ENCODE peak calls at places on chromosomes 16 and 17, in five cellular contexts. U, X, W, K and C are unnamed samples.

GRCh38 chr17:4498461-4499397 is at the start of gene SPNS2:
- DNase-seq in U (no peak), X (peak; percentile 93), W (peak; percentile 83), K (peak; percentile 74), C (peak; percentile 93)

GRCh38 chr16:83808573-83809014 is 816 bp downstream of the HSBP1 start:
- DNase-seq in U (no peak), X (no peak), W (no peak), K (no peak), C (no peak)

GRCh38 chr17:60720763-60721531 is 43.3 kb downstream of the BCAS3 start:
- DNase-seq in U (peak; percentile 24), X (peak; percentile 63), W (no peak), K (peak; percentile 27), C (peak; percentile 19)

GRCh38 chr17:11986939-11987329 is 10.3 kb downstream of the ZNF18 start:
- DNase-seq in U (no peak), X (peak; percentile 49), W (no peak), K (no peak), C (no peak)

GRCh38 chr17:252456-252855 is 71.0 kb upstream of the DOC2B start:
- DNase-seq in U (no peak), X (no peak), W (peak; percentile 10), K (peak; percentile 2), C (no peak)

GRCh38 chr17:77834170-77835115 is 124.1 kb upstream of the TNRC6C start:
- DNase-seq in U (peak; percentile 49), X (peak; percentile 99), W (peak; percentile 66), K (peak; percentile 52), C (peak; percentile 63)

GRCh38 chr17:31549121-31549524 is 157.6 kb downstream of the RAB11FIP4 start:
- DNase-seq in U (no peak), X (peak; percentile 70), W (no peak), K (no peak), C (no peak)

GRCh38 chr17:49521521-49522185 is 26.6 kb downstream of the NGFR start:
- DNase-seq in U (no peak), X (no peak), W (no peak), K (no peak), C (no peak)

GRCh38 chr17:29870836-29871430 is 59.1 kb downstream of the SSH2 start:
- DNase-seq in U (no peak), X (no peak), W (no peak), K (no peak), C (no peak)

GRCh38 chr17:1107777-1108559 is 71.8 kb downstream of the ABR start:
- DNase-seq in U (no peak), X (no peak), W (no peak), K (no peak), C (no peak)

GRCh38 chr17:60330731-60331130 is 61.2 kb downstream of the USP32 start:
- DNase-seq in U (no peak), X (no peak), W (no peak), K (no peak), C (no peak)

GRCh38 chr17:13728751-13729150 is 127.0 kb upstream of the HS3ST3A1 start:
- DNase-seq in U (no peak), X (no peak), W (no peak), K (no peak), C (no peak)

GRCh38 chr17:56213031-56213430 is 59.8 kb downstream of the ANKFN1 start:
- DNase-seq in U (no peak), X (no peak), W (no peak), K (no peak), C (no peak)

GRCh38 chr16:53053967-53054669 is 673 bp upstream of the CHD9 start:
- DNase-seq in U (no peak), X (no peak), W (peak; percentile 57), K (peak; percentile 56), C (no peak)

GRCh38 chr16:11914210-11914758 is 1.5 kb downstream of the GSPT1 start:
- DNase-seq in U (no peak), X (no peak), W (no peak), K (no peak), C (no peak)

GRCh38 chr16:66346221-66346620 is 20.3 kb upstream of the CDH5 start:
- DNase-seq in U (no peak), X (no peak), W (no peak), K (no peak), C (no peak)

DNA sequence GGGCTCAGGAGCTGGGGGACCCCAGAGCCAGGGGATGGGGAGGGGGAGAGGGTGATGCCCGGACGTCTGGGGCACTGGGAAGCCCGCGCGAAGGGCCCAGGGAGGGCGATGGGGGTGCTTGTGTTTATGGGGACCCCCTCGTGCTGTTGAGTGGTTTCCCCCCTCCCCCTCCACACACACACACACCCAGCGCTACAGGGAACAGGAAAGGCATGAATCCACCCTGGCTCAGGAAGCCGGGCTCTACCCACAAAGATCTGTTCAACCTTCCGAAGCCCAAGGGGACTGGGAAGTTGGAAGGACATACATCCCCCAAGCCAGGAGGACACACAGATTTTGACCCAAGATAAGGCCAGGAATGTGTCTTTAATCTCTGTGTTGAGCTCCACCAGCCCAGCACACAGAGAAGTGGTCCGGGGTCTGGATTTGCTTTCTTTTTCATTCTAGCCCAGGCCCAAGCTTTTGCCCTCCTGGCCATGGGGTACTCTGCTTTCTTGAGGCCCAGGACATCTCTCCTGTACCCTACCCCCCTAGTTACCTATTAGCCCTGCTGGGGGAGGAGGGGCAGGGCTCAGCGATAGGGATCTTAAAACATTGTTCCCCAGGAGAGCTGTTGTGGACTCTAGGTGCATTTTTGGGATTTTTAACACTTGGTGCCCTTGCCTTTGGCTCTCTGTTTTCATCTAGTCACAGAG is 1.2 kb downstream of the UBALD2 start:
- DNase-seq in U (no peak), X (peak; percentile 52), W (no peak), K (peak; percentile 30), C (no peak)
- TF ChIP-seq POLR2A in U (peak; percentile 15), X (no peak), W (no peak), K (no peak), C (no peak)

GRCh38 chr17:57993471-57994365 is 5.7 kb upstream of the VEZF1 start:
- DNase-seq in U (no peak), X (no peak), W (no peak), K (no peak), C (no peak)
- TF ChIP-seq POLR2A in U (peak; percentile 45), X (no peak), W (no peak), K (no peak), C (peak; percentile 61)

DNA sequence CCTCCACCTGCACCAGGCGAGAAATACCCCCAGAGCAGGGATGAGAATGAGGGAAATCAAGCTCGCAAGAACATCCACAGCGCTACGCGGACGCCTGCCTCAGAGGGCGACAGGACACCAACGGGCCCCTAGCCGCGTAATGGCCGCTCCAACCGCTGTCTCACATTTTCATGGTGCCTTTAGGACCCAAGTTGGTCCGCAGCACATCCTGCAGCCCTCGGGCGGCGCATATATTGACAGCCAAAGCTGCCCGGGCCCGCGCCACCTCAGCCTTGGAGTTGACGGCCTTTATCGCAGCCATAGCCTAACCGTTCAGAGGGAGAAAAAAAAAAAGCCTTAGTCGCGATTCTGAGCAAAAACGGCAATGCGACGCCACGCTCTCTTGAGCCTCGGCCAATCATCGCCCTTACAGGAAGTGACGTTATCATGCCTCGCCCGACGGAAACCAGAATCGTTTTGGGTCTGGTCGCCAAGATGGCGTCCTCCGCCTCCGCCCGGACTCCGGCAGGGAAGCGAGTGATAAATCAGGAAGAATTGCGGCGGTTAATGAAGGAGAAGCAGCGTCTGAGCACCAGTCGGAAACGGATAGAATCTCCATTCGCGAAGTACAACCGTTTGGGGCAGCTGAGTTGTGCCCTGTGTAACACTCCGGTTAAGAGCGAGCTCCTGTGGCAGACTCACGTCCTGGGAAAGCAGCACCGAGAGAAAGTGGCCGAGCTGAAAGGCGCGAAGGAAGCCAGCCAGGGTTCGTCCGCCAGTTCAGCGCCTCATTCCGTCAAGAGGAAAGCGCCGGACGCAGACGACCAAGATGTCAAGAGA is at the start of the genes CCT6B and ZNF830:
- DNase-seq in U (peak; percentile 79), X (peak; percentile 97), W (peak; percentile 94), K (peak; percentile 93), C (peak; percentile 82)
- TF ChIP-seq POLR2A in U (peak; percentile 98), X (peak; percentile 90), W (peak; percentile 34), K (no peak), C (peak; percentile 93)

DNA sequence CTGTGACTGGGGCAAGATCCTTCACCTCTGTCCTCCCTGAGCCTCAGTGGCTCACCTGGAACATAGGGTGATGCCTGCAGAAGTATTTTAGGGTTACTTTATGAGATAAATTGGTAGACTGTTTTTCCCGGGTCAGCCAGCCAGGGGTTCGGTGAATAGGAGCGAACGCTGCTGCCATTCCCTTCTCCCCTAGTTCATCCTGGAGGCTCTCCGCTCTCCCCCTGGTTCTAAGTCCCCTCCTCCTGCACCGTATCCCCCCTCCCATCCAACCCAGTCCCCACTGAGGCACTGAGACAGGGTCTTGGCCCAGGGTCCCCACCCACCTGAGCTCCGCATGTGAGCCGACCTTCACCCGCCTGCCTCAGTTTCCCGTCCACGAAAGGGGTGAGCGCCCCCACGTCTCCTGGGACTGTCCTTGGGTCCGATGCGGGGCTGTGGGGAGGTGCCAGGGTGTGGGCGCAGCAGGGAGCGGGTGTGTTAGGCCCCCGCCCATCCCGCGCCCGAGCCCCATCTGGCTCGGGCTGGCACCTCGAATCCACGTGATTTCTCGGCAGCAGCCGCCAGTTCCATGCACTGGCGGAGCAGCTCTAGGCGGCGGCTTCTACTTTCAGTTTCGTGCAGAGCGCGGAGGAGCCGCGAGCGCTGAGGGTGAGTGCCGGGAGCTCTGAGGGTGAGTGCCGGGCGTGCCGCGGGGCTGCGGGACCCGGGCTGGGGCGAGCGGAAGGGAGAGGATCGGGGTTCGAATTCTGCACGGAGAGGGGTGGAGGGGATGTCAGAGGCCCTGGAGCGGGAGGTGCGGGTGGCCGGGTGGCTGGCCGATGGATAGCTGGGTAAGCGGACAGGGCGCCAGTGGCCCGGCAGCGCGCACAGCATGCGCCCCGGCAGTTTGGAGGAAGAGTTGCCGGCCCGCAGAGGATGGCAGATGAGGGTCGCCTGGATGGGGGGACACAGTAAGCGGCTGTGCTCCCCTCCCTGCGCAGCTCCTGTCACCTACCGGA is at the start of gene NLRC5:
- DNase-seq in U (no peak), X (peak; percentile 86), W (peak; percentile 92), K (peak; percentile 88), C (peak; percentile 93)
- TF ChIP-seq POLR2A in U (peak; percentile 87), X (no peak), W (no peak), K (no peak), C (peak; percentile 79)

DNA sequence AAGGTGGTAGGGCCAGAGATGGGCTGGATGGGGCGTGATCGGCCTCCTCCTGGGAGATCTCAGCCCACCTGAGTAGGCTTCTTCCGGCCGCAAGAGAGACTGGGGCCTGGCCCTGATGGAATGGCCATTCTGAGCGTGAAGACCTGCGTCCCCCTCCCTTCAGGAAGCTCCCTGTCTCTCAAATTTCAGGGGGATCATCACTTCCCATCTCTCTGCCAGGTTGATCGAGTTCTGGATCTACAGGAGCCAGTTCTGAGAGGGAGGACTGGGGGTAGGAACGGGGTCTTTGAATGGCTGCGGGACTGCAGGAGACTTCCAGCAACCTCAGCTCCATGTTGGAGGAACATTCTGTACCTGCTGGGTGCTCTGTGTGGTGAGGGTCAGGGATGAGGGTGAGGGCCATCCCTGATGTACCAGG is 9.3 kb upstream of the GSDMA start:
- DNase-seq in U (peak; percentile 41), X (no peak), W (no peak), K (no peak), C (no peak)
- TF ChIP-seq POLR2A in U (no peak), X (no peak), W (no peak), K (no peak), C (no peak)

GRCh38 chr17:22490399-22490798 is 798.1 kb downstream of the KCNJ18 start:
- DNase-seq in U (no peak), X (no peak), W (no peak), K (no peak), C (no peak)
- TF ChIP-seq POLR2A in U (no peak), X (no peak), W (no peak), K (no peak), C (no peak)